ENCODE peak calls at places on chromosomes 2 and 18, in four cellular contexts. Z is PC-9; E is CD8-positive, alpha-beta T cell; B is heart left ventricle. V is an unnamed sample.

GRCh38 chr2:126952216-126952615 is 53.5 kb downstream of the TEX51 start:
- DNase-seq in Z (no peak), E (no peak), B (no peak), V (no peak)

GRCh38 chr2:175914846-175915245 is 87.2 kb downstream of the LNPK start:
- DNase-seq in Z (no peak), E (no peak), B (no peak), V (no peak)

GRCh38 chr2:23404426-23404825 is 19.4 kb downstream of the KLHL29 start:
- DNase-seq in Z (peak), E (no peak), B (no peak), V (no peak)

GRCh38 chr2:236785611-236786057 is 216.0 kb downstream of the ACKR3 start:
- DNase-seq in Z (no peak), E (no peak), B (no peak), V (no peak)

GRCh38 chr2:222108957-222109595 is 189.7 kb downstream of the PAX3 start:
- DNase-seq in Z (no peak), E (no peak), B (no peak), V (no peak)

GRCh38 chr2:144288428-144288827 is 231.5 kb downstream of the ZEB2 start:
- DNase-seq in Z (no peak), E (no peak), B (no peak), V (no peak)

GRCh38 chr2:23828986-23829385 is 97.9 kb downstream of the ATAD2B start:
- DNase-seq in Z (peak), E (no peak), B (no peak), V (no peak)

GRCh38 chr2:152354069-152354755 is 19.2 kb downstream of the FMNL2 start:
- DNase-seq in Z (no peak), E (no peak), B (no peak), V (no peak)

GRCh38 chr2:233446616-233447305 is 92.5 kb downstream of the DGKD start:
- DNase-seq in Z (no peak), E (no peak), B (no peak), V (no peak)

GRCh38 chr2:95349568-95350319 is 52.6 kb downstream of the KCNIP3 start:
- DNase-seq in Z (no peak), E (no peak), B (no peak), V (peak)

GRCh38 chr2:71608034-71608433 is 154.7 kb downstream of the DYSF start:
- DNase-seq in Z (no peak), E (no peak), B (no peak), V (peak)

GRCh38 chr18:9918016-9918680 is 4.3 kb downstream of the VAPA start:
- DNase-seq in Z (peak), E (no peak), B (no peak), V (no peak)

GRCh38 chr2:43837831-43838559 is 644 bp downstream of the ABCG5 start:
- DNase-seq in Z (no peak), E (no peak), B (no peak), V (no peak)

GRCh38 chr2:105394951-105395611 is 3.8 kb downstream of the FHL2 start:
- DNase-seq in Z (no peak), E (no peak), B (no peak), V (no peak)

GRCh38 chr2:223908304-223909047 is 36.7 kb downstream of the WDFY1 start:
- DNase-seq in Z (no peak), E (no peak), B (no peak), V (no peak)

GRCh38 chr2:223914349-223914748 is 30.8 kb downstream of the WDFY1 start:
- DNase-seq in Z (no peak), E (no peak), B (no peak), V (no peak)

GRCh38 chr2:223905996-223906395 is 39.1 kb downstream of the WDFY1 start:
- DNase-seq in Z (no peak), E (no peak), B (no peak), V (no peak)

DNA sequence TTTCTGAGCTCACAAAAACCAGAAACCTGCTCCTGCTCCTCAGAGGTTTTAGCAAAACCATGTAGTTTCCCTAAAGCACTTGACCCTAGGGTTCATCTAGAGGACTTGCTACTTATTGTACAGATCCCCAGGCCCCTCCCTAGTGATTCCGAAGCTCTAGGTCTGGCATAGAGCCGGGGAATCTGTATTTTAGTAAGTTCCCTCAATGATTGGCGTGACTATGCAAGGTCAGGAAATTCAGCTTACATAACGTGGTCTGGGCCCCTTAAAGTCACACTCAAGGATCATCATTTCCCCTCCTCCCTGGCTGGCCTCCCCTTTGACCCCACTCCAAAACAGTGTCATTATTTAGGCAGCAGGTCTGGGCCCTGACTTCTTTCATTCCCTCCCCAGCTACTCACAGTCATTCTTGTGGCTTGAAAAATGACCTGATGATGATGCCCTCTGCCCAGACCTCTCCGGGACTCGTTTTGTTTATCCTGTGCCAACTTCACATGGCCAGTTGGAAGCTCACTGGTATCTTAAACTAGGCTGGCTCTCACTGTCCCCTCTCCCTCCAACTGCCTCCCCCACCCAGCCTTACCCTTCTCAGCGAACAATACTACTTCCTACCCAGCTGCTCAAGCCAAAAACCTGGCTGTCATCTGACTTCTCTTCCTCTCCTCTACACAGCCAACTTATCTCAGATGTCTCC is 35.9 kb downstream of the WDFY1 start:
- DNase-seq in Z (no peak), E (no peak), B (no peak), V (no peak)
- H3K27ac ChIP-seq in Z (no peak), E (no peak), B (no peak), V (no peak)

GRCh38 chr2:120013569-120014223 is 819 bp downstream of the EPB41L5 start:
- DNase-seq in Z (peak), E (no peak), B (no peak), V (no peak)

GRCh38 chr2:120012771-120013568 is at the start of gene EPB41L5:
- DNase-seq in Z (peak), E (peak), B (peak), V (peak)

GRCh38 chr2:120014231-120014990 is 1.5 kb downstream of the EPB41L5 start:
- DNase-seq in Z (no peak), E (no peak), B (no peak), V (no peak)

GRCh38 chr2:120016800-120017199 is 3.9 kb downstream of the EPB41L5 start:
- DNase-seq in Z (no peak), E (no peak), B (no peak), V (no peak)

DNA sequence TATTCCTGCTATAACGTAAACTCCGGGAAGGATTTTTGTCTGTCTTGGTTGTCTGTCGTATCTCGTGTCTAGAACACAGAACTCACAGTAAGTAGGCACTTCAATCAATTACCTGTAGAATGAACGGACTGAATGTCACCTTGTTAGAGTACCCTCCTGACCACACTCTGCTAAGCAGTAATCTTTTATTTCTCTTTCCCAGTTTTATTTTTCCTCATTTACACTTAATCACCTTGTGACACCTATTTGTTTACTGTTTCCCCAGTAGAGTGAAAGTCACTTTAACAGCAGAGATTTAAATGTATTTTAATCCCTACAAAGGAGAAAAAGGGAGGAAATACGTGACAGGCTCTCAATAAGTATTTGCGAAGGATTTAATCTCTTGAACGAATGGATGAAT is 514 bp upstream of the EPB41L5 start:
- DNase-seq in Z (no peak), E (no peak), B (no peak), V (no peak)
- H3K27ac ChIP-seq in Z (peak), E (peak), B (peak), V (no peak)

DNA sequence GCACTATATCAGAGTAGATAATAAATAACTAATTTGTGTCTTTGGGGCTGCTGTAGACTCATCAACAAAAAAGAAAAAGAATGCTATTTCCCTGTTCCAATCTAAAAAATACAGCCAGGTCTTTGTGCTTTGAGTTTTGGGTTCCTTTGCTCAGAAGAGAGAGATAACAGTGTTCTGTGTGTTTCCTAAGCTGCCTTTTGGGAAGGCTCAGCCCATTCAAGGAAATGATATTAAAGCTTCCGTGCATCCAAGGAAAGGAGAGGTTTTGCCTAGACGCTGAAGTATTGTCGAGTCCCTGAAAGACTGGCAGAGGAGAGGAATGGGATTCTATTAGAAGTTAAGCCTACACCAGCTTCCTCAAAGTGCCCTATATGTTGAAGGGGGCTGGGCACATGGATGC is 25.8 kb upstream of the LRP2 start:
- DNase-seq in Z (no peak), E (no peak), B (no peak), V (no peak)
- H3K27ac ChIP-seq in Z (no peak), E (no peak), B (no peak), V (no peak)

GRCh38 chr2:12737226-12738111 is 20.7 kb downstream of the TRIB2 start:
- DNase-seq in Z (no peak), E (no peak), B (no peak), V (no peak)

GRCh38 chr2:12741361-12741760 is 24.6 kb downstream of the TRIB2 start:
- DNase-seq in Z (no peak), E (no peak), B (no peak), V (no peak)

GRCh38 chr2:12739721-12740254 is 23.1 kb downstream of the TRIB2 start:
- DNase-seq in Z (no peak), E (no peak), B (no peak), V (no peak)

GRCh38 chr2:12734914-12735654 is 18.3 kb downstream of the TRIB2 start:
- DNase-seq in Z (no peak), E (no peak), B (no peak), V (no peak)

DNA sequence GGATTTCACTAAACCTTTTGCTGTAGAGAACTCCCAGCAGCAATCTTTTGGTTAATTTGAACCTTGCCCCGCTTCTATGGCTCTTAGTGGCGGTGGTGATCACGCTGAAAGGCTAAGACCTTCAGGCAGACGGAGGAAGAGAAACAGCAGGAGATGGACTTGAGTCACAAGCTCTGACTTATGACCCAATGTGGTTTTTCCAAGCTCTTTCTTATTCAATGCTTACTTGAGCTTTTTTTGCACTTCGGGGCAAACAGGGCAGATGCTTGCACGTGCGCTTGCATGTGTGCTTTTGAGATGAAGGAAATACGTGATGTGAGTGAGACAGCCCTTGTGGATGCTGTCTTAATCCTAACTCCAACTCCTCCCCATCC is 21.4 kb downstream of the TRIB2 start:
- DNase-seq in Z (peak), E (no peak), B (no peak), V (no peak)
- H3K27ac ChIP-seq in Z (peak), E (no peak), B (no peak), V (no peak)

DNA sequence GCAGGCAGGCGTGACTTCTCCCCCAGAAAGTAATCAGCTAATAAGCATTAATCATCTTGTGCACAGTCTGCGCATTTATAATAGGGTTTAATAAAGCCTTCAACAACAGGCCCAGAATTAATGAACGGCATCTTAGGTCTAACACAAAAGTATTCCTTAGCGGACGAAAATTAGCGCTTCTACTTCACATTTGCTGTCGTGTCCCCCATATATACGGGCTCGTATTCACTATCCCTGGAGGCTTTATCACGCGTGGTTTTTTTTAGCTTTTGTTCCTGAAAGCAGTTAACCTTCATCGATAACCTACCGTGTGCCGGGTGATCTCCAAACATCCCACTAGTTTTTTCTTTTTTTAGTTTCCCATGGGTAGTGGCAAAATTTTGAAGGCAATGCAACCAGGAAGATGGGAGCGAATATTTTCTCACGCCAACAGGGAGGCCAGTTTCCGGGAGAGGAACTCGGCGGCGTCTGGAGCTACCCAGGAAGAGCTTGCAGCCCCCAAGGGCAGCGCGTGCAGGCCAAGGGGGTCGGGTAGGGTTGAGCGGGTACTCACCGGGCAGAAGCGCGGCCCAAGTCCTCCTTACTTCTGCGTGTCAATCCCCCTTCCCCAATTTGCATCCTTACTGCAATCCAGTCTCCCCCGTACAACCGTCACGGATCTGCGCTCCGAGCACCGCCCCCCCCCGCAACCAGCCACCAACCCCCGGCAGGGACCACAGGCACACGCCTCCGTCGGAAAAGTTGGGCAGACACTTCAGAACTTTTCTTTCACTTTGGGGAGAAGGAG is 1.5 kb downstream of the ATP8B1 start:
- DNase-seq in Z (peak), E (no peak), B (no peak), V (peak)
- H3K27ac ChIP-seq in Z (peak), E (no peak), B (no peak), V (peak)

DNA sequence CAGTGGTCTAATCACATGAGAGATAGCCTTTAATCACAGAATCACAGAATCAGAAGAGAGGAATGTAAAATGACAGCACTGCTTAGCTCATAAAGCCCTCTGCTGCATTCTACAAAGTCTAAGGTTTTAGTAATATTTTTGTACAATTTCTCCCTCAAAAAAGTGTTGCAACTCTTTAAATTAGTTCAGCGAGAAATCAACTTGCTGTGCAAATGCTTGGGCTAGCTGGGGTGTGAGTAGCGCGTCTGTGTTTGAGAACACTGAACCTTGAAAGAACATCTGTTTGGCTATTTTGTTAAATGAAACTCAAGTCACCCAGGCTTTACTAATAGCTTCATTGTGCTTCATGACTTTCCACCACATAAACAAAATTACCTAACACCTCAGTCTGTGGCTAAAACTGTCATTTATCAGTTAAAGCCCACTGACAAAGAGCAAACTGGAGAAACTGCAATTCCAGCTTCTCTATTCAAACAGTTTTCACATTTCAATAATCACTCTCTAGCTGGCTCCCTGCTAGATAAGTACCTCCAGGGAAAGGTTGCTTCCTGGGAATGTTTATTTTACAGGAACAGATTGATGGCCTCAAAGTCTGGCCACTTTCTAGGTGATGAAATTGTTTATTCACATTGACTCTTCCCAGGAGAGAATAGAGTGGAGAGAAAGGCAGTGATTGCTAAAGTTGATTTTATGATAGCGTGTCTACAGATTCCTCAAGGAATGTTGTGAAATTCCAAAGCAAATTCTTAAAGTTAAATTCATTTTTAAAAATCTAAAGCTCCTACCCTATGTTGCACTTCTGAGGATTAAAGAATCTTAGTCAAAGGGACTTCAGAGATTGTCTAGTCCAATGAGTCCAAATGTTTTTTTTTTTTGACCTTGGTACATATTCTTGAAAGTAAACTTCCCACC is 36.0 kb upstream of the STAT1 start:
- DNase-seq in Z (no peak), E (no peak), B (no peak), V (no peak)
- H3K27ac ChIP-seq in Z (peak), E (no peak), B (no peak), V (no peak)

DNA sequence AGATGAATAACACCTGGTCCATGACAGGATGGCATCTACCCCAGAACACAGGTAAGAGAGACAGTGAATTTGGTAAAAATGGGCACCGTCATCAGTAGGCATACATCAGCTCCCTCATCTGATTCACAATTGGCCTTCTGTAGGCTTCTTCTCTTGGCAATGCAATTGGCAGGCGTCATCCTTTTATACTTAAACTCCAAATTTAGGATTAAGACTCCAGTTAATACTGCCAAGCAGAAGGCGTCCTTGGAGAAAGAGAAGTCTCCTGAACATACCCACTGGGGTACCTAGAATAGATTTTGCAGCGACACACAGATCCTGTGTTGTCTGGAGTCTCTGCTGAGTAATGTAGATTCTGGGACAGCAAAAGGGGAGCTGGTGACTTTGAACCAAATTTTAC is 628 bp upstream of the METAP1D start:
- DNase-seq in Z (no peak), E (no peak), B (no peak), V (no peak)
- H3K27ac ChIP-seq in Z (no peak), E (peak), B (no peak), V (no peak)

GRCh38 chr2:11944311-11944710 is 197.9 kb downstream of the LPIN1 start:
- DNase-seq in Z (no peak), E (no peak), B (no peak), V (no peak)

GRCh38 chr2:11939523-11939922 is 193.1 kb downstream of the LPIN1 start:
- DNase-seq in Z (no peak), E (no peak), B (no peak), V (no peak)

GRCh38 chr2:11940121-11940743 is 193.8 kb downstream of the LPIN1 start:
- DNase-seq in Z (no peak), E (no peak), B (no peak), V (no peak)

GRCh38 chr2:11940799-11941198 is 194.4 kb downstream of the LPIN1 start:
- DNase-seq in Z (no peak), E (no peak), B (no peak), V (no peak)

DNA sequence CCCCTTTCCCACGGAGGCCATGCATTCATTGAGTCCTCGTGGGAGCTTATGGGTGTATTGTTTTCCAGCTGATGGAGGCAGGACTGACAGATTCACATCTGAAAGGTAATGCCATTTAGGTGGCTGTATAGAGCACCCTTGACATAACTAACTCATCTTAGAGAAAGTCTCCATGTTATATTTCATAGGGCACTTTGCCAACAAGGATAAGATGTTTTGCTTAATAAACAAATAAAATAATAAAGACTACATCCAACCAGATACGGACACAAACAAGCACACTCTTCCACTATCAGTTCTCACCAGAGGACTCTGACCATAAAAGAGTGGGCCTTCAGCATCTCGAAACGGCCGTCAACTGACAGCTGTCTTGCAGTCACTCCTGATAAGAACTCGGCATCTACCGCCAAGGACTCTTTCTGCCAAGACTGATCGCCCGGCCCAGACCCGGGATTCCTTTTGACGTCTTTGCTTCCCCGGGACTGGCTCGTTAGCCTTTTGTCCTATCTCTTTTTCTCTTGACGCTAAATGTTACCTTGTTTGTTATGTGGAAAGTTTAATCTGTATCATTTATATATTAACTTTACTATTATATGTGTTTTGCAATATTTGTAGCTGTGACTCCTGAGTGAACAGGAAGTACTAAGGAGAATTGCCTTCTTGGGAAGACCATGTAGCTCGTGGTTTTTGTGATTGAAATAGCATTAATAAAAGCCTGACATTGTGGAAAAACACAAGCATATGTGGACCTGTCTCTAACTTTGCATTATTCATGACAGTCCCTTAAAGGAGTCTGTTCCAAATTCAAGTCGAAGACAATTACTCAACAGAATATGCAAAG is 195.0 kb downstream of the LPIN1 start:
- DNase-seq in Z (no peak), E (no peak), B (peak), V (no peak)
- H3K27ac ChIP-seq in Z (no peak), E (no peak), B (no peak), V (no peak)

GRCh38 chr2:199928626-199929025 is 17.5 kb downstream of the C2orf69 start:
- DNase-seq in Z (no peak), E (no peak), B (no peak), V (no peak)
- H3K27ac ChIP-seq in Z (no peak), E (no peak), B (no peak), V (no peak)